ENCODE peak calls at places on chromosomes 16 and 17, in eight cellular contexts. One of them, this sample, is unnamed.

GRCh38 chr17:67573987-67574657 is 143.6 kb upstream of the NOL11 start:
- DNase-seq in uterus: no peak
- DNase-seq in RWPE2: no peak
- DNase-seq in NCI-H1930: no peak
- DNase-seq in Calu3: no peak
- DNase-seq in stimulated activated CD8-positive, alpha-beta memory T cell treated with anti-CD3 and anti-CD28 coated beads, Interleukin-15, amount 100 ng/mL, for 48 hours: no peak
- DNase-seq in heart left ventricle: no peak
- DNase-seq in foreskin keratinocyte: no peak
- DNase-seq in this sample: no peak

GRCh38 chr16:6605490-6605889 is 727.2 kb upstream of the RBFOX1 start:
- DNase-seq in Calu3: no peak
- DNase-seq in RWPE2: no peak
- DNase-seq in uterus: no peak
- DNase-seq in foreskin keratinocyte: no peak
- DNase-seq in stimulated activated CD8-positive, alpha-beta memory T cell treated with anti-CD3 and anti-CD28 coated beads, Interleukin-15, amount 100 ng/mL, for 48 hours: no peak
- DNase-seq in NCI-H1930: no peak
- DNase-seq in heart left ventricle: no peak
- DNase-seq in this sample: no peak

GRCh38 chr17:14792751-14793150 is 472.4 kb downstream of the PMP22 start:
- DNase-seq in uterus: peak
- DNase-seq in heart left ventricle: no peak
- DNase-seq in stimulated activated CD8-positive, alpha-beta memory T cell treated with anti-CD3 and anti-CD28 coated beads, Interleukin-15, amount 100 ng/mL, for 48 hours: no peak
- DNase-seq in foreskin keratinocyte: peak
- DNase-seq in NCI-H1930: no peak
- DNase-seq in Calu3: no peak
- DNase-seq in RWPE2: no peak
- DNase-seq in this sample: no peak

GRCh38 chr16:88428616-88429386 is 24.3 kb upstream of the ZFPM1 start:
- DNase-seq in stimulated activated CD8-positive, alpha-beta memory T cell treated with anti-CD3 and anti-CD28 coated beads, Interleukin-15, amount 100 ng/mL, for 48 hours: no peak
- DNase-seq in heart left ventricle: no peak
- DNase-seq in Calu3: no peak
- DNase-seq in foreskin keratinocyte: no peak
- DNase-seq in RWPE2: no peak
- DNase-seq in uterus: no peak
- DNase-seq in NCI-H1930: no peak
- DNase-seq in this sample: no peak

GRCh38 chr16:83843657-83844056 is 35.9 kb downstream of the HSBP1 start:
- DNase-seq in RWPE2: no peak
- DNase-seq in stimulated activated CD8-positive, alpha-beta memory T cell treated with anti-CD3 and anti-CD28 coated beads, Interleukin-15, amount 100 ng/mL, for 48 hours: no peak
- DNase-seq in NCI-H1930: no peak
- DNase-seq in Calu3: no peak
- DNase-seq in heart left ventricle: no peak
- DNase-seq in foreskin keratinocyte: no peak
- DNase-seq in uterus: no peak
- DNase-seq in this sample: no peak

GRCh38 chr16:87538594-87538993 is 45.8 kb upstream of the ZCCHC14 start:
- DNase-seq in heart left ventricle: no peak
- DNase-seq in foreskin keratinocyte: no peak
- DNase-seq in Calu3: no peak
- DNase-seq in uterus: no peak
- DNase-seq in RWPE2: no peak
- DNase-seq in NCI-H1930: no peak
- DNase-seq in stimulated activated CD8-positive, alpha-beta memory T cell treated with anti-CD3 and anti-CD28 coated beads, Interleukin-15, amount 100 ng/mL, for 48 hours: no peak
- DNase-seq in this sample: no peak

GRCh38 chr17:27552467-27552779 is 78.6 kb upstream of the LGALS9 start:
- DNase-seq in foreskin keratinocyte: peak
- DNase-seq in Calu3: peak
- DNase-seq in stimulated activated CD8-positive, alpha-beta memory T cell treated with anti-CD3 and anti-CD28 coated beads, Interleukin-15, amount 100 ng/mL, for 48 hours: no peak
- DNase-seq in NCI-H1930: no peak
- DNase-seq in RWPE2: no peak
- DNase-seq in uterus: no peak
- DNase-seq in heart left ventricle: no peak
- DNase-seq in this sample: no peak

GRCh38 chr17:7217113-7217987 is 2.3 kb downstream of the DLG4 start:
- DNase-seq in Calu3: no peak
- DNase-seq in RWPE2: no peak
- DNase-seq in uterus: peak
- DNase-seq in foreskin keratinocyte: no peak
- DNase-seq in stimulated activated CD8-positive, alpha-beta memory T cell treated with anti-CD3 and anti-CD28 coated beads, Interleukin-15, amount 100 ng/mL, for 48 hours: no peak
- DNase-seq in heart left ventricle: peak
- DNase-seq in NCI-H1930: no peak
- DNase-seq in this sample: no peak

GRCh38 chr17:80785477-80786178 is 206.0 kb upstream of the CHMP6 start:
- DNase-seq in uterus: no peak
- DNase-seq in RWPE2: no peak
- DNase-seq in heart left ventricle: no peak
- DNase-seq in stimulated activated CD8-positive, alpha-beta memory T cell treated with anti-CD3 and anti-CD28 coated beads, Interleukin-15, amount 100 ng/mL, for 48 hours: no peak
- DNase-seq in NCI-H1930: no peak
- DNase-seq in foreskin keratinocyte: no peak
- DNase-seq in Calu3: no peak
- DNase-seq in this sample: peak

GRCh38 chr17:28618464-28618863 is 4.5 kb upstream of the RSKR start:
- DNase-seq in stimulated activated CD8-positive, alpha-beta memory T cell treated with anti-CD3 and anti-CD28 coated beads, Interleukin-15, amount 100 ng/mL, for 48 hours: no peak
- DNase-seq in foreskin keratinocyte: no peak
- DNase-seq in uterus: no peak
- DNase-seq in heart left ventricle: no peak
- DNase-seq in RWPE2: no peak
- DNase-seq in Calu3: no peak
- DNase-seq in NCI-H1930: no peak
- DNase-seq in this sample: no peak

GRCh38 chr16:1530349-1530882 is 3.0 kb upstream of the TMEM204 start:
- DNase-seq in RWPE2: no peak
- DNase-seq in Calu3: no peak
- DNase-seq in stimulated activated CD8-positive, alpha-beta memory T cell treated with anti-CD3 and anti-CD28 coated beads, Interleukin-15, amount 100 ng/mL, for 48 hours: no peak
- DNase-seq in NCI-H1930: no peak
- DNase-seq in foreskin keratinocyte: peak
- DNase-seq in heart left ventricle: no peak
- DNase-seq in uterus: no peak
- DNase-seq in this sample: no peak

GRCh38 chr16:8920676-8921625 is 38.8 kb downstream of the LITAFD start:
- DNase-seq in foreskin keratinocyte: no peak
- DNase-seq in RWPE2: no peak
- DNase-seq in heart left ventricle: no peak
- DNase-seq in NCI-H1930: no peak
- DNase-seq in Calu3: no peak
- DNase-seq in stimulated activated CD8-positive, alpha-beta memory T cell treated with anti-CD3 and anti-CD28 coated beads, Interleukin-15, amount 100 ng/mL, for 48 hours: no peak
- DNase-seq in uterus: no peak
- DNase-seq in this sample: no peak

GRCh38 chr17:76351526-76352071 is 2.1 kb downstream of the PRPSAP1 start:
- DNase-seq in Calu3: no peak
- DNase-seq in heart left ventricle: no peak
- DNase-seq in uterus: no peak
- DNase-seq in RWPE2: no peak
- DNase-seq in stimulated activated CD8-positive, alpha-beta memory T cell treated with anti-CD3 and anti-CD28 coated beads, Interleukin-15, amount 100 ng/mL, for 48 hours: no peak
- DNase-seq in NCI-H1930: no peak
- DNase-seq in foreskin keratinocyte: no peak
- DNase-seq in this sample: no peak

GRCh38 chr16:68003031-68003430 is 3.7 kb upstream of the DPEP2 start:
- DNase-seq in stimulated activated CD8-positive, alpha-beta memory T cell treated with anti-CD3 and anti-CD28 coated beads, Interleukin-15, amount 100 ng/mL, for 48 hours: no peak
- DNase-seq in foreskin keratinocyte: no peak
- DNase-seq in heart left ventricle: no peak
- DNase-seq in uterus: no peak
- DNase-seq in RWPE2: no peak
- DNase-seq in Calu3: no peak
- DNase-seq in NCI-H1930: no peak
- DNase-seq in this sample: no peak

GRCh38 chr17:73799091-73799490 is 154.8 kb upstream of the SDK2 start:
- DNase-seq in Calu3: no peak
- DNase-seq in RWPE2: no peak
- DNase-seq in foreskin keratinocyte: no peak
- DNase-seq in NCI-H1930: no peak
- DNase-seq in stimulated activated CD8-positive, alpha-beta memory T cell treated with anti-CD3 and anti-CD28 coated beads, Interleukin-15, amount 100 ng/mL, for 48 hours: no peak
- DNase-seq in heart left ventricle: no peak
- DNase-seq in uterus: no peak
- DNase-seq in this sample: no peak

GRCh38 chr17:49851387-49852291 is 3.8 kb upstream of the TAC4 start:
- DNase-seq in NCI-H1930: peak
- DNase-seq in heart left ventricle: peak
- DNase-seq in RWPE2: no peak
- DNase-seq in uterus: peak
- DNase-seq in stimulated activated CD8-positive, alpha-beta memory T cell treated with anti-CD3 and anti-CD28 coated beads, Interleukin-15, amount 100 ng/mL, for 48 hours: peak
- DNase-seq in foreskin keratinocyte: no peak
- DNase-seq in Calu3: peak
- DNase-seq in this sample: peak

GRCh38 chr17:76981545-76982295 is 113.5 kb downstream of the MGAT5B start:
- DNase-seq in heart left ventricle: no peak
- DNase-seq in NCI-H1930: no peak
- DNase-seq in stimulated activated CD8-positive, alpha-beta memory T cell treated with anti-CD3 and anti-CD28 coated beads, Interleukin-15, amount 100 ng/mL, for 48 hours: no peak
- DNase-seq in uterus: no peak
- DNase-seq in foreskin keratinocyte: no peak
- DNase-seq in RWPE2: no peak
- DNase-seq in Calu3: no peak
- DNase-seq in this sample: no peak

GRCh38 chr16:11985250-11985649 is 8.7 kb downstream of the SNX29 start:
- DNase-seq in NCI-H1930: no peak
- DNase-seq in heart left ventricle: no peak
- DNase-seq in RWPE2: no peak
- DNase-seq in Calu3: no peak
- DNase-seq in foreskin keratinocyte: no peak
- DNase-seq in uterus: no peak
- DNase-seq in stimulated activated CD8-positive, alpha-beta memory T cell treated with anti-CD3 and anti-CD28 coated beads, Interleukin-15, amount 100 ng/mL, for 48 hours: no peak
- DNase-seq in this sample: no peak

GRCh38 chr16:88382491-88383400 is at the start of gene ZNF469:
- DNase-seq in heart left ventricle: no peak
- DNase-seq in NCI-H1930: no peak
- DNase-seq in Calu3: peak
- DNase-seq in stimulated activated CD8-positive, alpha-beta memory T cell treated with anti-CD3 and anti-CD28 coated beads, Interleukin-15, amount 100 ng/mL, for 48 hours: no peak
- DNase-seq in RWPE2: peak
- DNase-seq in foreskin keratinocyte: no peak
- DNase-seq in uterus: no peak
- DNase-seq in this sample: no peak

GRCh38 chr16:27547134-27547533 is 2.6 kb downstream of the GTF3C1 start:
- DNase-seq in Calu3: no peak
- DNase-seq in heart left ventricle: no peak
- DNase-seq in NCI-H1930: no peak
- DNase-seq in foreskin keratinocyte: peak
- DNase-seq in stimulated activated CD8-positive, alpha-beta memory T cell treated with anti-CD3 and anti-CD28 coated beads, Interleukin-15, amount 100 ng/mL, for 48 hours: no peak
- DNase-seq in uterus: peak
- DNase-seq in RWPE2: no peak
- DNase-seq in this sample: no peak

GRCh38 chr17:39462644-39463375 is 1.5 kb downstream of the CDK12 start:
- DNase-seq in uterus: no peak
- DNase-seq in heart left ventricle: peak
- DNase-seq in stimulated activated CD8-positive, alpha-beta memory T cell treated with anti-CD3 and anti-CD28 coated beads, Interleukin-15, amount 100 ng/mL, for 48 hours: no peak
- DNase-seq in RWPE2: no peak
- DNase-seq in NCI-H1930: no peak
- DNase-seq in Calu3: peak
- DNase-seq in foreskin keratinocyte: no peak
- DNase-seq in this sample: no peak

GRCh38 chr17:82317394-82318168 is at the start of gene CD7:
- DNase-seq in heart left ventricle: no peak
- DNase-seq in RWPE2: no peak
- DNase-seq in NCI-H1930: no peak
- DNase-seq in Calu3: no peak
- DNase-seq in stimulated activated CD8-positive, alpha-beta memory T cell treated with anti-CD3 and anti-CD28 coated beads, Interleukin-15, amount 100 ng/mL, for 48 hours: peak
- DNase-seq in foreskin keratinocyte: no peak
- DNase-seq in uterus: no peak
- DNase-seq in this sample: no peak

GRCh38 chr16:3580686-3581085 is 3.5 kb upstream of the NLRC3 start:
- DNase-seq in heart left ventricle: no peak
- DNase-seq in foreskin keratinocyte: no peak
- DNase-seq in Calu3: no peak
- DNase-seq in uterus: no peak
- DNase-seq in NCI-H1930: no peak
- DNase-seq in stimulated activated CD8-positive, alpha-beta memory T cell treated with anti-CD3 and anti-CD28 coated beads, Interleukin-15, amount 100 ng/mL, for 48 hours: no peak
- DNase-seq in RWPE2: no peak
- DNase-seq in this sample: no peak

GRCh38 chr16:49556252-49557069 is 182.9 kb downstream of the C16orf78 start:
- DNase-seq in stimulated activated CD8-positive, alpha-beta memory T cell treated with anti-CD3 and anti-CD28 coated beads, Interleukin-15, amount 100 ng/mL, for 48 hours: no peak
- DNase-seq in uterus: no peak
- DNase-seq in Calu3: no peak
- DNase-seq in RWPE2: no peak
- DNase-seq in NCI-H1930: no peak
- DNase-seq in heart left ventricle: no peak
- DNase-seq in foreskin keratinocyte: no peak
- DNase-seq in this sample: no peak

GRCh38 chr16:3212567-3212966 is 22.4 kb downstream of the ZNF200 start:
- DNase-seq in uterus: no peak
- DNase-seq in foreskin keratinocyte: no peak
- DNase-seq in RWPE2: no peak
- DNase-seq in heart left ventricle: no peak
- DNase-seq in stimulated activated CD8-positive, alpha-beta memory T cell treated with anti-CD3 and anti-CD28 coated beads, Interleukin-15, amount 100 ng/mL, for 48 hours: no peak
- DNase-seq in NCI-H1930: no peak
- DNase-seq in Calu3: no peak
- DNase-seq in this sample: no peak

This sample was measured in stimulated activated CD4-positive, alpha-beta T cell treated with anti-CD3 and anti-CD28 coated beads, Interleukin-15, amount 100 ng/mL, for 48 hours.